ENCODE peak calls at places on chromosomes 7 and 10, in four cellular contexts. D is foreskin fibroblast, H is mammary epithelial cell, O is fibroblast of pulmonary artery. R is an unnamed sample.

GRCh38 chr7:80902716-80903308 is 16.0 kb downstream of the SEMA3C start:
- DNase-seq in D (no peak), H (no peak), O (no peak), R (no peak)

GRCh38 chr7:106752345-106752744 is 91.4 kb upstream of the CCDC71L start:
- DNase-seq in D (no peak), H (no peak), O (no peak), R (no peak)

GRCh38 chr7:139294241-139294640 is 46.9 kb upstream of the FMC1 start:
- DNase-seq in D (no peak), H (no peak), O (no peak), R (no peak)

GRCh38 chr7:36208997-36209813 is 56.2 kb downstream of the EEPD1 start:
- DNase-seq in D (no peak), H (no peak), O (peak), R (no peak)

GRCh38 chr10:94632954-94633353 is 50.6 kb upstream of the CYP2C18 start:
- DNase-seq in D (no peak), H (no peak), O (no peak), R (no peak)

GRCh38 chr7:47400001-47400400 is 181.9 kb downstream of the TNS3 start:
- DNase-seq in D (no peak), H (no peak), O (no peak), R (no peak)

GRCh38 chr10:47363781-47364180 is 15.6 kb downstream of the RBP3 start:
- DNase-seq in D (no peak), H (no peak), O (no peak), R (no peak)

GRCh38 chr7:131183611-131184119 is 144.0 kb upstream of the MKLN1 start:
- DNase-seq in D (no peak), H (peak), O (no peak), R (peak)

GRCh38 chr7:92751902-92752901 is 84.2 kb downstream of the CDK6 start:
- DNase-seq in D (peak), H (peak), O (peak), R (peak)

GRCh38 chr10:122828716-122829255 is 16.9 kb downstream of the CUZD1 start:
- DNase-seq in D (no peak), H (no peak), O (no peak), R (no peak)

GRCh38 chr10:76352300-76352699 is 920.9 kb downstream of the LRMDA start:
- DNase-seq in D (peak), H (peak), O (peak), R (peak)

GRCh38 chr10:48454302-48455054 is 148.0 kb downstream of the MAPK8 start:
- DNase-seq in D (no peak), H (no peak), O (no peak), R (no peak)

GRCh38 chr7:77702451-77703219 is 6.4 kb downstream of the RSBN1L start:
- DNase-seq in D (no peak), H (no peak), O (no peak), R (no peak)

GRCh38 chr10:63478564-63478963 is 12.8 kb upstream of the JMJD1C start:
- DNase-seq in D (no peak), H (no peak), O (no peak), R (no peak)

GRCh38 chr10:96491303-96491702 is 22.4 kb downstream of the TLL2 start:
- DNase-seq in D (no peak), H (no peak), O (peak), R (peak)

GRCh38 chr10:89695307-89695706 is 6.1 kb upstream of the KIF20B start:
- DNase-seq in D (no peak), H (no peak), O (no peak), R (no peak)

GRCh38 chr7:1943326-1943725 is 273.2 kb downstream of the ELFN1 start:
- DNase-seq in D (no peak), H (no peak), O (no peak), R (no peak)

GRCh38 chr10:11724938-11725776 is 17.0 kb upstream of the ECHDC3 start:
- DNase-seq in D (peak), H (peak), O (peak), R (peak)

GRCh38 chr10:9097206-9097990 is 1042.9 kb downstream of the GATA3 start:
- DNase-seq in D (no peak), H (peak), O (no peak), R (no peak)

GRCh38 chr7:25860882-25861228 is 291.1 kb upstream of the NFE2L3 start:
- DNase-seq in D (no peak), H (no peak), O (no peak), R (no peak)

GRCh38 chr7:67105382-67105781 is 108.7 kb downstream of the TYW1 start:
- DNase-seq in D (no peak), H (peak), O (peak), R (peak)

GRCh38 chr10:26064106-26064505 is 130.1 kb downstream of the MYO3A start:
- DNase-seq in D (no peak), H (no peak), O (no peak), R (no peak)

GRCh38 chr10:99917963-99918825 is 91.6 kb downstream of the DNMBP start:
- DNase-seq in D (peak), H (peak), O (peak), R (peak)

GRCh38 chr10:102463983-102464382 is 12.6 kb upstream of the C10orf95 start:
- DNase-seq in D (no peak), H (no peak), O (no peak), R (no peak)

GRCh38 chr10:112949128-112949823 is 771 bp upstream of the TCF7L2 start:
- DNase-seq in D (peak), H (no peak), O (no peak), R (no peak)

GRCh38 chr7:54996391-54996790 is 22.4 kb upstream of the EGFR start:
- DNase-seq in D (no peak), H (no peak), O (no peak), R (no peak)

GRCh38 chr7:88452648-88453047 is 146.0 kb upstream of the STEAP4 start:
- DNase-seq in D (no peak), H (no peak), O (no peak), R (no peak)

GRCh38 chr7:154677454-154677853 is 325.5 kb downstream of the PAXIP1 start:
- DNase-seq in D (no peak), H (no peak), O (no peak), R (no peak)

GRCh38 chr7:128791121-128791967 is 424 bp upstream of the CCDC136 start:
- DNase-seq in D (peak), H (peak), O (no peak), R (peak)

GRCh38 chr7:113698556-113699220 is 220.1 kb downstream of the PPP1R3A start:
- DNase-seq in D (peak), H (peak), O (peak), R (peak)

GRCh38 chr10:28411136-28411460 is 108.2 kb upstream of the MPP7 start:
- DNase-seq in D (no peak), H (no peak), O (no peak), R (no peak)

GRCh38 chr7:15245801-15246200 is 316.0 kb downstream of the AGMO start:
- DNase-seq in D (no peak), H (no peak), O (no peak), R (no peak)

GRCh38 chr7:156651472-156651871 is 10.9 kb downstream of the RNF32 start:
- DNase-seq in D (no peak), H (no peak), O (no peak), R (no peak)

GRCh38 chr10:15720635-15721310 is 1.1 kb upstream of the ITGA8 start:
- DNase-seq in D (no peak), H (no peak), O (no peak), R (no peak)

GRCh38 chr10:71838264-71839211 is 12.5 kb downstream of the PSAP start:
- DNase-seq in D (peak), H (peak), O (peak), R (peak)

GRCh38 chr10:126309193-126309592 is 79.1 kb downstream of the ADAM12 start:
- DNase-seq in D (no peak), H (no peak), O (no peak), R (no peak)

DNA sequence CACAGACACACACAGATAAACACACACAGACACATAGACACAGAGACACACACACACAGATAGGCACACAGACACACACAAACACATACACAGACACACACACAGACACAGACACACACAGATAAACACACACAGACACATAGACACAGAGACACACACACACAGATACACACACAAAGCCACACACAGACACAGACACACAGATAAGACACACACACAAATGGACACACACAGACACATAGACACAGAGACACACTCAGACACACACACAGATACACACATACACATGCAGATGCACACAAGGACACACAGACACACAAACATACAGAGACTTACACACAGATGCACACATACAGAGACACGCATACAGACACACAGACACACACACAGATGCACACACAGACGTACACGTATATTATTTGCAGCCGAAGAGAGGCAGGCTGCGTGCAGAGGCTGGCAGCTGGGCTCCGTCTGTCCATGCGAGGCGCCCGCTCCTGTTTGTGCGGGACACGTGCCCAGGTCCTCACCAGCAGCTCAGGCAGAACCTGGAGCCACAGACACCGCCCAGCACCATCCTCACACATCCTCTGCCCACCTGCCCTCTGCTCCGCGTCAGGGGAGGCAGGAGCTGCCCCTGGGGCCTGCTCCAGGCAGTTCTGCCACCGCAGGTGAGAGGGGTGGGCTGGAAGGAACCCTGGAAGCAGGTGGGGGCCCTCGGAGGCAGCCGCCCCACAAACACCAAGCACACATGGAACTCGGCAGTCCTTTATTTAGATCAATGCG is 1.2 kb downstream of the CALML5 start:
- DNase-seq in D (no peak), H (no peak), O (no peak), R (no peak)
- H3K4me3 ChIP-seq in D (no peak), H (no peak), O (no peak), R (no peak)

GRCh38 chr7:41118490-41118889 is 584.4 kb downstream of the INHBA start:
- DNase-seq in D (no peak), H (no peak), O (no peak), R (no peak)
- TF ChIP-seq CTCF in D (no peak), H (peak), O (no peak), R (no peak)

DNA sequence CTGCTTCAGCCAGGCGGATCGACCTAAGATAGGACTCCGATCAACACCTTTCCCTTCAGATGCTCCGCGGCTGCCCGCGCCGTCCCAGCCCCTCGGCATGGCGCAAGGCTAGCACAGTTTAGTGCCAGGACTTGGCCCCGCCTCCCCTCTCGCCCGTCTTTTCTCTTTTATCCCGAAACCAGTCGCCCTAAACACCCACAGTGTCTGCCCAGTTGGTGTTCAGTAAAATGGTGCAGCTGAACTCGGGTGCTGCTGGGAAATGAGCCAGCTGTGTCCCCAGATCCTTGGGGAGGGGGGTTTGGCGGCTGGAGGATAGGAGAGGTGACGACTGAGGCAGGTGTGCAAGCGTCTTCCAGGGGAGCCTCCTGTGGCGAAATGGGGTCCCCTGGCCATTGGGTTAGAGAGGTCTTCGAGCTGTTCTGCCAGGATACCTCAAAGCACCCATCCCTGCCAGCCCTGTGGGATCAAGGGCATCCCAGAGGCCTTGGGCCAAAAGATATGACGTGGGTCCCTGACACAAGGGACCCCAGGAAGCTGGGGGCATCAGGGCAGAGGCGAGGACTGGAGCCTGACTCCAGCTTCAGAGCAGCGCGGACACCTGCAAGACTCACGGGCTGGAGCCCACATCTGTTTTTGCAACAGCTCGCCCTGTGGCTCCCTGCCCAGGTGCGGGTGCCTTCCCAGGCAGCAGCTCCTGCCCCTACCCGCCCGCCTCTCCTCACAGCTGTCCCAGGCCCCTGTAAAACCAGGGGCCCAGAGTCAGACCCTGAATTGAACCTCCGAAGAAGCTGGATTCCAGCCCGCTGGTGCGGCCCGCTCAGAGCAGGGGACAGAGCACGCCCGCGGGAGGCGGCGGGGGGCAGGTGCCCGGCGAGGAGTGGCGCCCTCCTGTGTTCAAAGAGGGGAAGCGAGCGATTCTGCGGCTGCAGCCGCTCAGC is 88.8 kb downstream of the BEND7 start:
- DNase-seq in D (peak), H (peak), O (peak), R (peak)
- H3K4me3 ChIP-seq in D (peak), H (peak), O (peak), R (no peak)

GRCh38 chr10:103661951-103662405 is 168.5 kb downstream of the NEURL1 start:
- DNase-seq in D (no peak), H (no peak), O (no peak), R (no peak)

GRCh38 chr10:103661198-103661950 is 167.9 kb downstream of the NEURL1 start:
- DNase-seq in D (peak), H (peak), O (peak), R (peak)

GRCh38 chr10:103666109-103666508 is 172.6 kb downstream of the NEURL1 start:
- DNase-seq in D (peak), H (no peak), O (peak), R (peak)

GRCh38 chr10:103665439-103665838 is 171.9 kb downstream of the NEURL1 start:
- DNase-seq in D (no peak), H (peak), O (no peak), R (no peak)

GRCh38 chr10:103663802-103664201 is 170.3 kb downstream of the NEURL1 start:
- DNase-seq in D (peak), H (no peak), O (no peak), R (no peak)
- TF ChIP-seq CTCF in D (no peak), H (no peak), O (no peak), R (no peak)

DNA sequence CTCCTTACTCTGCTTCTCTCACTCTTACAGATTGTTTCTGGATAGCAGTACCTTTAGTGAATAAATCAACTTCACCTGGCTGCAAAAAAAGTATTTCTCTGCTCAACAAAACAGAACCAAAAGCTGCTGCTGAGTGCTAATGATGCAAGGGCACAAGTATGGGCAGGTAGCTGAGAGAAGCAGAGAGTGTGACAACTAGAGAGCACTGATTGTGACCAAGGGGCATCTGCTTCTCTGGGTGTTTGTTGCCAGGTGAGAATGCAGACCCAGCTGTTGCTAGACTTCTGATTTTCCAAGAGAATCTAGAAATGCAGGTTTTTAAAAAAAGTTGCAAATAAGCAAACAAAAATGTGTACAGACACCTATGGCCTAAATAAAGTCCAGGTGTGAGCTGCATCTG is 25.3 kb upstream of the PPIF start:
- DNase-seq in D (no peak), H (peak), O (no peak), R (no peak)
- H3K4me3 ChIP-seq in D (no peak), H (no peak), O (no peak), R (no peak)

DNA sequence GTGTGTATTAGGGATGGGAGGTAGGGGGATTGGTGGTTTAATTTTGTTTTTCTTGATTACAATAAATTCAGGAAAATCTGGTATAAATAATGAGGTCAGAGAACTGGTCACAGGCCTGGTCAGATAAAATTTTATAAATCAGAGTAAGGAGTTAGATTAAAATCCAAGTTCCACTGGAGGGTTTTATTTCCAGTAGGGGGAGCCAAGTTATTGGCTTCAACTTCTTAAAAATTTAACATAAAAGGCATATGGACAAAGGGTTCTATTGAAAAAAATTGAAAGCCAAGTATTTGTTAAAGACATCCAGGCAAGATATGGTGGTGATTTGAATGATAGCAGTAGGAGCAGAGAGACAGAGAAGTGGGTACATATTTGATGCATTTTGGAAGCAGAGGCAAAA is 763.3 kb downstream of the SORCS1 start:
- DNase-seq in D (peak), H (peak), O (peak), R (peak)
- TF ChIP-seq CTCF in D (peak), H (peak), O (peak), R (peak)

DNA sequence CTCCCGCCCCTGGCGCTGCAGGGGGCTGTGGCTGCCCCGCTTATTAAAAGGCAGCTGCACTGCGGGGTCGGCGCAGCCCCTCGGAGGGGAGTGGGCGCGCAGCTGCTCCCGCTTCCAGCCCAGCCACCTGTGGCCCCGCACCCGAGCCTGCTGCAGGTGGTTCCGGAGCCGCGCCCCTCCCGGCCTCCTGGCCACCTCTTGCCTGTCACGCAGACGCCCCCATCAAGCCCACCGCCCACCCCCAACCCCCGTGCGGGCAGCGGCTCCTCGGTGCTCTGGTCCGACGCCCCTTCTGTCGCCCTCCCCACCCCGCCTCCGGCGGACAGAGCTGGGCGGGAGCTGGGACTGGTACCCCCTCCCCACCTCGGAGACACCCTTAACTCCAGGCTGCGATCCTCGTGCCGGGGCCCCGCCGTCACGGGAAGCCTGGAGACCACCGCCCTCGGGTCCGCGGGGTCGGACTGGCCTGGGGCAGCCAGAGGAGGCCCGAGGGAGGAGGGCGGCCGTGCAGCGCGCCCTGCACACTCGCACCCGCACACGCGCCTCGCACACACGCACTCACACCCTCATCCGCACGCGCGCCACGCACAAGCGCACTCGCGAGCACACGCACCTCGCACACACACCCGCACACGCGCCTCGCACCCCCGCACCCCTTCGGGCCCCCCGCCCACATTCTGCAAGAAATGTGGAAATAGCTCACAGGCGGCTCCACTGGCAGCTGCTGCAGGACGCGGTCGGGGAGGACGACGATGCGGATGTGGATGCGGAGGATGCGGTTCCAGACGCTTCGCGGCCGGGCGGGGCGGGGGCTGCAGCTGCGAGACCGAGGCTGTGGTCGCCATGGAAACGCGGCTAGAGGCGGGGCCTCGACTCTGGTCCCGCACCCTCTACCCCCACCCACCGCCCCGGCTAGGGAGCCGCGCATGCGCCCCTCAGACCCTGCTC is at the start of gene CALY:
- DNase-seq in D (no peak), H (no peak), O (no peak), R (no peak)
- H3K4me3 ChIP-seq in D (no peak), H (no peak), O (no peak), R (peak)

DNA sequence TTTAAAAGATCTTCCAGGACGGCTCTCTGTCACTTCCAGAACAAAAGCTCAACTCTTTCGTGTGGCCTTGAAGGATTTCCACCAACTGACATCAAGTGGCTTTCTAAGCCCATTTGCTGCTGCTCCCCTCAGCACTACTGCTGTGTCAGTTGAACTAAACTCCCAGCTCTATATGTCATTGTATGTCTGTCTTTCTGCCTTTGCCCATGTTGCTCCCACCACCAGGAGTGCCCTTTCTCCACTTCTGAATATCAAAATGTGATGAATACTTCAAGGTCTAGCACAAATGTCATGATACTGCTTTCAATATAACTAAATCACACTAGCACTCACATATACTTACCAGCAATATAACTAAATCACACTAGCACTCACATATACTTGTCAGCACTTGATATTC is 138.3 kb downstream of the ATXN7L1 start:
- DNase-seq in D (no peak), H (no peak), O (no peak), R (no peak)
- TF ChIP-seq CTCF in D (no peak), H (no peak), O (peak), R (peak)